ENCODE peak calls at places on chromosome 14, in eight cellular contexts. H is astrocyte; C is non-pigmented ciliary epithelial cell; E is stimulated activated CD4-positive, alpha-beta T cell treated with anti-CD3 and anti-CD28 coated beads, Interleukin-15, amount 100 ng/mL, for 1 hour; R is AG08396; Z is retina; L is breast epithelium; U is fibroblast of lung. P is an unnamed sample.

GRCh38 chr14:71523630-71524320 is 408.5 kb upstream of the RGS6 start:
- DNase-seq in C (no peak), H (no peak), U (peak), E (no peak), L (no peak), Z (no peak), R (no peak), P (no peak)

GRCh38 chr14:64682173-64682710 is 22.0 kb upstream of the PLEKHG3 start:
- DNase-seq in Z (no peak), E (no peak), L (peak), R (no peak), C (no peak), H (peak), U (peak), P (no peak)

GRCh38 chr14:52023518-52023917 is 34.2 kb downstream of the RTRAF start:
- DNase-seq in L (no peak), U (peak), H (peak), C (no peak), E (no peak), Z (no peak), R (peak), P (no peak)

GRCh38 chr14:52951730-52952481 is 1.1 kb upstream of the FERMT2 start:
- DNase-seq in R (peak), L (peak), Z (no peak), H (peak), E (no peak), C (peak), U (peak), P (no peak)

GRCh38 chr14:87334997-87335675 is 657.8 kb downstream of the GALC start:
- DNase-seq in E (no peak), H (no peak), L (no peak), C (no peak), R (peak), U (peak), Z (no peak), P (no peak)

GRCh38 chr14:31286456-31287293 is 79.1 kb upstream of the HECTD1 start:
- DNase-seq in C (no peak), E (peak), H (no peak), R (no peak), U (no peak), Z (no peak), L (no peak), P (no peak)

GRCh38 chr14:75993567-75994041 is 8.0 kb downstream of the IFT43 start:
- DNase-seq in U (no peak), E (no peak), R (no peak), H (no peak), Z (no peak), C (no peak), L (no peak), P (no peak)

GRCh38 chr14:68937790-68938514 is 41.1 kb downstream of the ACTN1 start:
- DNase-seq in C (no peak), E (no peak), H (no peak), Z (no peak), L (peak), U (peak), R (no peak), P (no peak)

GRCh38 chr14:90828642-90829487 is 12.6 kb upstream of the TTC7B start:
- DNase-seq in L (no peak), Z (no peak), E (no peak), C (no peak), U (no peak), R (no peak), H (no peak), P (no peak)

GRCh38 chr14:101027966-101028365 is 124.4 kb upstream of the RTL1 start:
- DNase-seq in H (no peak), C (no peak), R (no peak), E (no peak), U (no peak), L (no peak), Z (no peak), P (no peak)

GRCh38 chr14:35287481-35288013 is 4.6 kb upstream of the PSMA6 start:
- DNase-seq in R (no peak), U (no peak), L (no peak), Z (no peak), H (peak), C (no peak), E (peak), P (no peak)

GRCh38 chr14:60656755-60657608 is 7.7 kb upstream of the SIX1 start:
- DNase-seq in L (no peak), U (peak), C (no peak), E (no peak), H (peak), R (peak), Z (peak), P (peak)

GRCh38 chr14:25464078-25464477 is 414.1 kb upstream of the STXBP6 start:
- DNase-seq in L (no peak), C (no peak), U (no peak), H (no peak), Z (no peak), E (no peak), R (no peak), P (no peak)

GRCh38 chr14:104931771-104932675 is 7.3 kb downstream of the PLD4 start:
- DNase-seq in U (no peak), L (no peak), E (no peak), Z (peak), C (no peak), H (no peak), R (peak), P (no peak)

GRCh38 chr14:73223049-73223448 is 14.3 kb upstream of the PAPLN start:
- DNase-seq in U (peak), L (no peak), Z (no peak), E (no peak), C (no peak), R (no peak), H (no peak), P (no peak)

P was measured in DMS153.